ENCODE peak calls at places on chromosomes 4 and X, in eight cellular contexts. U, C, X, H, O, F, Q and E are unnamed samples.

GRCh38 chr4:27087306-27088045 is 226.8 kb downstream of the STIM2 start:
- DNase-seq in F (no peak), U (no peak), H (no peak), O (no peak), X (no peak), Q (no peak), C (no peak), E (no peak)

GRCh38 chr4:95190751-95191436 is 357.9 kb downstream of the UNC5C start:
- DNase-seq in H (no peak), X (peak; percentile 2), F (no peak), C (no peak), Q (peak; percentile 74), O (no peak), U (no peak), E (no peak)

GRCh38 chrX:38968344-38968743 is 167.1 kb downstream of the MID1IP1 start:
- DNase-seq in H (no peak), X (no peak), C (no peak), U (no peak), Q (no peak), F (no peak), O (no peak), E (no peak)

GRCh38 chr4:40856836-40857362 is 107.1 kb downstream of the NSUN7 start:
- DNase-seq in O (peak; percentile 46), U (peak; percentile 88), Q (peak; percentile 90), C (no peak), H (peak; percentile 65), F (peak; percentile 5), X (peak; percentile 42), E (no peak)

GRCh38 chr4:169881769-169882168 is 124.0 kb upstream of the HPF1 start:
- DNase-seq in O (no peak), U (no peak), H (no peak), Q (no peak), C (no peak), F (no peak), X (no peak), E (no peak)

GRCh38 chr4:151304755-151305154 is 20.6 kb downstream of the SH3D19 start:
- DNase-seq in U (no peak), O (no peak), Q (no peak), H (no peak), F (no peak), X (no peak), C (peak; percentile 2), E (no peak)

GRCh38 chr4:146142768-146143167 is 32.8 kb upstream of the LSM6 start:
- DNase-seq in F (no peak), X (no peak), Q (no peak), C (no peak), H (no peak), O (no peak), U (no peak), E (no peak)

GRCh38 chr4:140644470-140645185 is 75.9 kb upstream of the UCP1 start:
- DNase-seq in F (no peak), O (no peak), C (no peak), U (no peak), Q (peak; percentile 70), X (no peak), H (no peak), E (no peak)

GRCh38 chrX:71439898-71440297 is 73.7 kb downstream of the TAF1 start:
- DNase-seq in Q (no peak), F (no peak), H (no peak), O (no peak), U (no peak), C (no peak), X (no peak), E (no peak)

GRCh38 chr4:184845367-184846011 is 19.7 kb upstream of the ACSL1 start:
- DNase-seq in F (no peak), X (peak; percentile 32), C (no peak), O (no peak), Q (no peak), H (no peak), U (no peak), E (no peak)